ENCODE peak calls at places on chromosome 19, in four cellular contexts. Q, U, S and G are unnamed samples. For H3K36me3, the result is how much of the 10 kb centered on the place peaks cover.

GRCh38 chr19:18294467-18294864 is 13.0 kb upstream of the JUND start:
- DNase-seq in Q (no peak), U (no peak), S (no peak), G (no peak)

GRCh38 chr19:27776524-27776923 is 1436.4 kb downstream of the UQCRFS1 start:
- DNase-seq in Q (no peak), U (no peak), S (no peak), G (no peak)

GRCh38 chr19:11142528-11143171 is 12.9 kb downstream of the SPC24 start:
- DNase-seq in Q (peak), U (peak), S (peak), G (peak)

GRCh38 chr19:53576941-53577653 is 39.2 kb downstream of the ZNF331 start:
- DNase-seq in Q (no peak), U (no peak), S (no peak), G (no peak)

GRCh38 chr19:44903602-44904425 is 1.8 kb upstream of the APOE start:
- DNase-seq in Q (peak), U (peak), S (peak), G (peak)

GRCh38 chr19:45446944-45447343 is 20.9 kb upstream of the FOSB start:
- DNase-seq in Q (no peak), U (no peak), S (no peak), G (no peak)

GRCh38 chr19:16351133-16351809 is 26.6 kb downstream of the KLF2 start:
- DNase-seq in Q (peak), U (no peak), S (no peak), G (no peak)

GRCh38 chr19:47322048-47322447 is 9.9 kb upstream of the C5AR2 start:
- DNase-seq in Q (no peak), U (no peak), S (no peak), G (no peak)

GRCh38 chr19:28899703-28900102 is 313.2 kb downstream of the UQCRFS1 start:
- DNase-seq in Q (peak), U (no peak), S (no peak), G (no peak)

GRCh38 chr19:17307876-17308377 is 1.4 kb upstream of the DDA1 start:
- DNase-seq in Q (no peak), U (no peak), S (no peak), G (no peak)

GRCh38 chr19:37551123-37551993 is 43.2 kb downstream of the ZNF571 start:
- DNase-seq in Q (peak), U (no peak), S (peak), G (no peak)

GRCh38 chr19:6417713-6418561 is 6.7 kb downstream of the KHSRP start:
- DNase-seq in Q (peak), U (no peak), S (no peak), G (no peak)

GRCh38 chr19:47417746-47418594 is 1.4 kb downstream of the MEIS3 start:
- DNase-seq in Q (peak), U (no peak), S (no peak), G (no peak)

GRCh38 chr19:22602631-22603272 is 31.4 kb upstream of the ZNF492 start:
- DNase-seq in Q (no peak), U (no peak), S (no peak), G (no peak)

GRCh38 chr19:48454150-48454730 is 1.1 kb upstream of the KCNJ14 start:
- DNase-seq in Q (no peak), U (no peak), S (no peak), G (no peak)

GRCh38 chr19:48458016-48458415 is 2.6 kb downstream of the KCNJ14 start:
- DNase-seq in Q (no peak), U (no peak), S (no peak), G (no peak)

GRCh38 chr19:48455908-48456562 is 661 bp downstream of the KCNJ14 start:
- DNase-seq in Q (no peak), U (no peak), S (no peak), G (no peak)

GRCh38 chr19:48455171-48455907 is at the start of gene KCNJ14:
- DNase-seq in Q (no peak), U (no peak), S (no peak), G (no peak)

DNA sequence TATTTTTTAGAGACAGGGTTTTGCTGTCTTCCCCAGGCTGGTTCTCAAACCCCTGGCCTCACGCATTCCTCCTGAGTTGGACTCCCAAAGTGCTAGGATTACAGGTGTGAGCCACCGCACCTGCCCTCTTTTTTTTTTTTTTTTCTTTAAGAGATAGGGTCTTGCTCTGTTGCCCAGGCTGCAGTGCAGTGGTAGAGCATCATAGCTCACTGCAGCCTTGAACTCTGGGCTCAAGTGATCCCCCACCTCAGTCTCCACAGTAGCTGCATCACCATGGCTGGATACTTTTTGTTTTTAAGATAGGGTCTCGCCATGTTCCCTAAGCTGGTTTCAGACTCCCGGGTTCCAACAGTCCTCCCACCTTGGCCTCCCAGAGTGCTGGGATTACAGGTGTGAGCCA is 1.5 kb downstream of the KCNJ14 start:
- DNase-seq in Q (no peak), U (no peak), S (no peak), G (no peak)
- H3K36me3 ChIP-seq in Q (under half), U (under half), S (under half), G (under half)

DNA sequence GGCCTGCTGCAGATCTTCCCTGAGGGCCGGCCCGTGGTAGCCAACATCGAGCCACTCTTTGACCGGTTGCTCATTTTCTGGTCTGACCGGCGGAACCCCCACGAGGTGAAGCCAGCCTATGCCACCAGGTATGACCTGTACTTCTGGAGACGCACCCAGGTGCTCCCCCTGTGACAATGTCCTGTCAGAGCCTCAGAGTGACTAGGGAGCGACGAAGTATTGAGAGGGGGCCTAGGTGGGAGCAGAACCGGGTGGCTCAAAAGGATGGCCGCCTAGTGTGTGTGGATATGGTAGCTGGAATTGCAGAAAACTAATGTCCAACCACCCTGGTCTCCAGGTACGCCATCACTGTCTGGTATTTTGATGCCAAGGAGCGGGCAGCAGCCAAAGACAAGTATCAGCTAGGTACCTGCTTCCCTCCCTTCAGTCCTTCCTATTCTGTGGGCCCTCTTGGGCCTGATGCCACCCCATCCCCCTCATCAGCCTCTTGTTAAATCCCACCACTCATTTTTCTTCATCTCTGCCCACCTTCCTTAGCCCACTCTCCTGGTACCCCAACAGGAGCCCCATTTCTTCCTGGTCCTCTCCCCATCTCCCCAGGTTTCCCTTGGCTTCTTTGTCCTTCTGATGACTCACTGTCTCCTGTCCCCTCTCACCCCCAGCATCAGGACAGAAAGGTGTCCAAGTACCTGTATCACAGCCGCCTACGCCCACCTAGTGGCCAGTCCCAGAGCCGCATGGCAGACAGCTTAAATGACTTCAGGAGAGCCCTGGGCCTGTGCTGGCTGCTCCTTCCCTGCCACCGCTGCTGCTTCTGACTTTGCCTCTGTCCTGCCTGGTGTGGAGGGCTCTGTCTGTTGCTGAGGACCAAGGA is 8.4 kb downstream of the EGLN2 start:
- DNase-seq in Q (no peak), U (no peak), S (peak), G (peak)
- H3K4me3 ChIP-seq in Q (no peak), U (no peak), S (no peak), G (no peak)

DNA sequence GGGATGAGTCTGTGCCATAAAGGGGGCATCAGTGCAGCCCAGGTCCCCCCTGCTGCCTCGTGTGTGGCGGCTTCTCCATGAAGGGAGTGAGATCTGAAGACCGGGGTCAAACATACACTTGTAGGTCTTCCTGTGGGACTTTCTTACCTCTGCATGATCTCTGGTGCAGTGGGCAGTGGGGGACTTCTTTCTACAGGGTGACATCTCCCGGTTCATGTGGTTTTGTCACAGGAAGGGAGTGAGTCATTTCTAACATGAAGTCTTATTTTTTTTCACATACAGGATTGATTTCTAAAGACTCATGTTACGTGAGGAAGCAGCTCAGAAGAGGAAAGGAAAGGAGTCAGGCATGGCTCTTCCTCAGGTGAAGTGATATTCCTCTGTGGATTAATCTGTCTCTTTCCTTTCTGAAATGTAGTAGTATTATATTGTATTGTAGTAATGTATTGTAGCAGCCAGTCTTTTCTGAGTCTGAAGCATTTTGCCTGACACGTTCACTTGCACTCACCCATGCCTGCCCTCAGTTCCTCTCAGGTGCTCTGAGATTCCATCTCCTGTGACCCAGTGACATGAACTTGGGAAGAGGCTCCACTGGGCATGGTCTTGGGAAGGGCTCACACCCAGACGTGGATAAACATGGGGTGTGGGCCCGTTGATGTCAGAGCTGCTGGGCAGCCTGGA is 15.7 kb downstream of the ZNF808 start:
- DNase-seq in Q (peak), U (no peak), S (no peak), G (no peak)
- H3K36me3 ChIP-seq in Q (under half), U (under half), S (under half), G (under half)

GRCh38 chr19:39126593-39127187 is 1.1 kb downstream of the PAK4 start:
- DNase-seq in Q (no peak), U (peak), S (peak), G (peak)

GRCh38 chr19:39126312-39126561 is 651 bp downstream of the PAK4 start:
- DNase-seq in Q (no peak), U (peak), S (peak), G (no peak)

GRCh38 chr19:39125199-39125553 is 410 bp upstream of the PAK4 start:
- DNase-seq in Q (no peak), U (no peak), S (no peak), G (no peak)

GRCh38 chr19:39124136-39124764 is 1.3 kb upstream of the PAK4 start:
- DNase-seq in Q (no peak), U (no peak), S (no peak), G (no peak)

GRCh38 chr19:39125554-39126311 is at the start of gene PAK4:
- DNase-seq in Q (peak), U (peak), S (peak), G (peak)
- H3K4me3 ChIP-seq in Q (peak), U (peak), S (peak), G (peak)

GRCh38 chr19:49605605-49606004 is 14.6 kb downstream of the PRR12 start:
- DNase-seq in Q (no peak), U (no peak), S (no peak), G (no peak)
- H3K36me3 ChIP-seq in Q (half or more), U (half or more), S (under half), G (under half)

GRCh38 chr19:4051175-4052101 is 15.3 kb downstream of the ZBTB7A start:
- DNase-seq in Q (peak), U (no peak), S (peak), G (peak)
- H3K4me3 ChIP-seq in Q (no peak), U (no peak), S (peak), G (peak)

GRCh38 chr19:49838816-49839588 is 12.0 kb upstream of the PTOV1 start:
- DNase-seq in Q (no peak), U (peak), S (no peak), G (no peak)
- H3K36me3 ChIP-seq in Q (half or more), U (under half), S (under half), G (under half)

GRCh38 chr19:19489804-19490204 is 25.5 kb downstream of the TSSK6 start:
- DNase-seq in Q (no peak), U (no peak), S (no peak), G (no peak)
- H3K4me3 ChIP-seq in Q (no peak), U (no peak), S (no peak), G (no peak)

DNA sequence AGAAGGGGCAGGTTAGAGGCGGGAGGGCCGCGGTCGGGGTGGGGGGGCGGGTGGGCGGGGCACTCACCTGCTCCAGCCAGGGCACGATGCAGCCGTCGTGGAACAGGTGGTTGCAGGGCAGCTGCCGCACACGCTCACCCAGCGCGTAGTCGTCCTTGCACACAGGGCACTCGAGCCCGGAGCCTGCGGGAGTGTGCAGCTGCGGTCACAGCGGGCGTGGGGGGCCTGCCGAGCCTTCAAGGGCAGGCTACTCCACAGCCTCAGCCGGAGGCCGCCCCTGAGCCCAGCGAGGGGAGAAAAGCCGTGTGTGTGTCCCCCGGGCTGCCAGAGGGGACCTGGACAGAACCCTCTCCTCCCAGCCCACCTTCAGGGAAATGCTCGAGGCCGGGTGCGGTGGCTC is 8.6 kb downstream of the FGF22 start:
- DNase-seq in Q (no peak), U (no peak), S (no peak), G (no peak)
- H3K36me3 ChIP-seq in Q (half or more), U (half or more), S (under half), G (under half)

DNA sequence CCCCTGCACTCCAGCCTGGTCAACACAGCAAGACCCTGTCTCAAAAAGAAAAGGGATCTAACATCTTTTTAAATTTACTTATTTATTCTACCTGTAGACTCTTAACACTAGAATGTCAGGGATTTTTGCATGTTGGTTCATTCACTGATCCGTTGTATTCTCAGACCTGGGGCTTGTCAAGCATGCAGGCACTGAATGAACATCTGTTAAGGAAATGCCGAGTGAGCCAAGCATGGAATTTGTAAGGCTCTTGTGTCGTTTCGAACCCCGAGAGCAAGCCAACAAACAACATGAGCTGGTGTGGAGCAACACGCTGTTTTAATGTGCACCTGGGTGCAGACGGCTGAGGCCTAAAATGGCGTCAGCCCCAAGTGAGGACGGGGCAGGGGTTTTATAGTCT is 10.0 kb upstream of the OR1M1 start:
- DNase-seq in Q (no peak), U (no peak), S (no peak), G (no peak)
- H3K4me3 ChIP-seq in Q (no peak), U (no peak), S (no peak), G (no peak)